ENCODE peak calls at places on chromosome 7, in six cellular contexts. P is WTC11, F is astrocyte, R is GM23338, S is neural progenitor cell, G is colonic mucosa. U is an unnamed sample.

GRCh38 chr7:10343108-10343507 is 630.6 kb upstream of the PHF14 start:
- DNase-seq in S (no peak), P (no peak), F (no peak), R (no peak), G (no peak), U (no peak)

GRCh38 chr7:94127026-94127425 is 122.9 kb upstream of the BET1 start:
- DNase-seq in F (no peak), P (no peak), G (no peak), S (no peak), R (no peak), U (no peak)

GRCh38 chr7:39088730-39089129 is 111.0 kb downstream of the POU6F2 start:
- DNase-seq in F (no peak), S (peak; percentile 72), R (peak; percentile 28), G (no peak), P (no peak), U (no peak)

GRCh38 chr7:130349911-130350782 is 5.5 kb downstream of the CPA5 start:
- DNase-seq in F (no peak), G (no peak), S (peak; percentile 47), P (no peak), R (no peak), U (no peak)

GRCh38 chr7:128404826-128405344 is 4.9 kb downstream of the IMPDH1 start:
- DNase-seq in R (no peak), S (no peak), F (no peak), P (no peak), G (peak; percentile 25), U (no peak)

GRCh38 chr7:17136156-17136555 is 162.3 kb upstream of the AHR start:
- DNase-seq in R (no peak), F (no peak), G (no peak), P (no peak), S (no peak), U (no peak)

GRCh38 chr7:38040831-38041230 is 120.4 kb downstream of the EPDR1 start:
- DNase-seq in G (no peak), F (no peak), P (no peak), S (no peak), R (no peak), U (no peak)

GRCh38 chr7:78516450-78516849 is 717.9 kb downstream of the PHTF2 start:
- DNase-seq in F (no peak), G (no peak), R (no peak), P (no peak), S (no peak), U (no peak)

GRCh38 chr7:21550821-21551531 is 8.1 kb downstream of the DNAH11 start:
- DNase-seq in R (peak; percentile 82), F (no peak), P (peak; percentile 52), S (peak; percentile 12), G (no peak), U (no peak)

DNA sequence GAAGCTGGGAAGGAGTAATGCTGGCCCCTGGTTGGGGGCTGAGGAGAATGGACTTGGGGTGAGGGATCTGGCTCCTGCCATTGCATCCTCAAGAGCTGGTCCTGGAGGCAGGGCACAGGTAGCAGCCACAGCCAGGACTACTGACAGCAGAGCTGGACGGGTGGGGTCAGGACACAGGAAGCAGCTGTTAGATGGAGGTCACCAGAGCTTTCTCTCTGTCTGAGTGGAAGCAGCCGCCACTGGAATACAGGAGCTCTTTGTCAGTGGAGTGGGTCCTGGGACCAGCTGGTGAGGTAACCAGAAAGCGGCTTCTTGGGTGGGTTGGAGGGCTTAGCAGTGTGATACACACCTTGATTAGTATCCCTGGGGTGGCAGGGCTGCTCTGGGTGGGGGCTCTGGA is 58.1 kb upstream of the AQP1 start:
- DNase-seq in F (no peak), P (no peak), G (no peak), R (no peak), S (no peak), U (no peak)
- TF ChIP-seq CTCF in F (no peak), P (no peak), G (no peak), R (no peak), S (no peak), U (no peak)

GRCh38 chr7:46786995-46787394 is 794.9 kb downstream of the TNS3 start:
- DNase-seq in S (no peak), G (no peak), R (peak; percentile 2), P (no peak), F (no peak), U (no peak)

GRCh38 chr7:46781901-46782439 is 799.9 kb downstream of the TNS3 start:
- DNase-seq in S (no peak), P (no peak), G (no peak), F (peak; percentile 3), R (no peak), U (no peak)

GRCh38 chr7:46791180-46791579 is 790.7 kb downstream of the TNS3 start:
- DNase-seq in P (no peak), G (no peak), F (no peak), S (no peak), R (peak; percentile 37), U (no peak)

GRCh38 chr7:46784746-46785145 is 797.2 kb downstream of the TNS3 start:
- DNase-seq in P (no peak), F (peak; percentile 81), R (no peak), G (no peak), S (no peak), U (no peak)

GRCh38 chr7:46786221-46786951 is 795.5 kb downstream of the TNS3 start:
- DNase-seq in G (no peak), S (no peak), F (peak; percentile 80), R (peak; percentile 55), P (no peak), U (no peak)
- TF ChIP-seq CTCF in G (no peak), S (no peak), F (no peak), R (peak; percentile 28), P (no peak), U (peak; percentile 9)

GRCh38 chr7:92528188-92528957 is at the start of the genes PEX1 and RBM48:
- DNase-seq in G (peak; percentile 97), S (peak; percentile 99), R (peak; percentile 99), P (peak; percentile 97), F (peak; percentile 98), U (peak; percentile 88)

GRCh38 chr7:92523110-92523509 is 5.2 kb downstream of the PEX1 start:
- DNase-seq in P (no peak), R (no peak), G (no peak), F (no peak), S (no peak), U (no peak)

GRCh38 chr7:92528958-92529264 is 316 bp downstream of the RBM48 start:
- DNase-seq in P (no peak), G (no peak), S (no peak), F (no peak), R (no peak), U (no peak)

GRCh38 chr7:92527300-92528187 is 776 bp downstream of the PEX1 start:
- DNase-seq in S (peak; percentile 80), G (peak; percentile 63), F (peak; percentile 36), R (peak; percentile 81), P (peak; percentile 49), U (peak; percentile 35)
- TF ChIP-seq CTCF in S (peak; percentile 27), G (no peak), F (no peak), R (peak; percentile 12), P (no peak), U (peak; percentile 36)

DNA sequence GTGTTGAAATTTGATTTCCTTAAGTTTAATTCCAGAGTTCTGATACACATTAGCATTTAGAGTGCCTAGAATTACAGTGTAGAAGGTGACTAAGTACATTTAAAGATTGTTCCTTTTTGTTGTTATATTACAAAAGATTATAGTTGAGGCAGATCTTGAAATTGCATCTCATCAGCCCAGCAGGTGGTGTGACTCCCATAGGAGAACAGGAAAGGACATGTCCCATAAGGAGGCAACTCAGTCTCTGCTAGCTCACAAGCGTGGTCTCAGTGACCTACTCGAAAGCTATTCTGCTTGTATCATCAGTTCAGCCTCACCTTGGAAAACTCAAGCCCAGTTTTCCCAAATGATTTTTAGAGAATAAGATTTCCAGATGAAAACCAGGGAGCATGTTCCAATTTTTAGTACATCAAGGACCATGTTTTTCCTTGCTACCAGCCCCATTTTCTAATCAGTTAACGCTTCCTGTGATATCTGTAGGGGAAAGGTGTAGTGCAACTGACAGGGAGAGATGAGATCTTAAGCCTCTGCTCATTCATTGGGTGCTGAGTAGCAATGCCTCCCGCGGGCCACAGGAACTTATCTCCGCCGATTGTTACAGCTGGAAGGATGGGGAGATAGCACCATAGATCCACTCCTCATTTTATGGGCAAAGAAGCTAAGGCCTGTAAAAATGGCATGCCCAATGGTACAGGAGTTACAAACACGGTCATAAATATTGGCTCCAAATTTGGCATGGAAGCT is 1.1 kb upstream of the GNAI1 start:
- DNase-seq in G (no peak), F (no peak), S (peak; percentile 33), R (peak; percentile 27), P (no peak), U (no peak)
- TF ChIP-seq CTCF in G (no peak), F (no peak), S (no peak), R (no peak), P (no peak), U (no peak)

GRCh38 chr7:116802784-116803183 is 59.6 kb upstream of the CAPZA2 start:
- DNase-seq in P (no peak), F (peak; percentile 66), G (peak; percentile 56), S (peak; percentile 48), R (peak; percentile 72), U (no peak)
- TF ChIP-seq CTCF in P (peak; percentile 27), F (peak; percentile 60), G (peak; percentile 28), S (peak; percentile 53), R (peak; percentile 78), U (peak; percentile 44)

GRCh38 chr7:151012921-151013347 is 11.4 kb downstream of the ATG9B start:
- DNase-seq in P (peak; percentile 68), S (peak; percentile 85), G (no peak), R (peak; percentile 88), F (no peak), U (no peak)
- TF ChIP-seq CTCF in P (peak; percentile 35), S (peak; percentile 71), G (no peak), R (peak; percentile 66), F (peak; percentile 54), U (peak; percentile 67)

GRCh38 chr7:96004598-96004997 is 232.2 kb downstream of the DYNC1I1 start:
- DNase-seq in S (no peak), F (no peak), G (no peak), P (no peak), R (no peak), U (no peak)
- TF ChIP-seq CTCF in S (peak; percentile 12), F (no peak), G (no peak), P (no peak), R (no peak), U (no peak)

GRCh38 chr7:132996581-132997242 is 85.2 kb downstream of the CHCHD3 start:
- DNase-seq in G (no peak), S (peak; percentile 45), R (peak; percentile 34), F (peak; percentile 21), P (no peak), U (no peak)
- TF ChIP-seq CTCF in G (no peak), S (no peak), R (no peak), F (no peak), P (no peak), U (no peak)

GRCh38 chr7:43926193-43927043 is at the start of gene UBE2D4:
- DNase-seq in F (peak; percentile 51), P (peak; percentile 77), R (peak; percentile 82), S (peak; percentile 78), G (peak; percentile 94), U (peak; percentile 76)
- TF ChIP-seq CTCF in F (no peak), P (no peak), R (no peak), S (no peak), G (no peak), U (peak; percentile 13)